ENCODE peak calls at places on chromosomes 7 and 10, in five cellular contexts. One of them, this sample, is unnamed.

GRCh38 chr7:151963895-151964870 is 7.9 kb downstream of the GALNTL5 start:
- DNase-seq in A549: no peak
- DNase-seq in CD8-positive, alpha-beta memory T cell: no peak
- DNase-seq in cardiac fibroblast: no peak
- DNase-seq in ovary: no peak
- DNase-seq in this sample: no peak

GRCh38 chr7:130904031-130904757 is 170.2 kb upstream of the KLF14 start:
- DNase-seq in A549: peak
- DNase-seq in cardiac fibroblast: peak
- DNase-seq in ovary: no peak
- DNase-seq in CD8-positive, alpha-beta memory T cell: no peak
- DNase-seq in this sample: peak

GRCh38 chr7:95596183-95597135 is at the start of gene PDK4:
- DNase-seq in cardiac fibroblast: peak
- DNase-seq in ovary: peak
- DNase-seq in A549: peak
- DNase-seq in CD8-positive, alpha-beta memory T cell: no peak
- DNase-seq in this sample: peak

GRCh38 chr7:67788689-67789088 is 792.1 kb downstream of the TYW1 start:
- DNase-seq in A549: no peak
- DNase-seq in cardiac fibroblast: peak
- DNase-seq in CD8-positive, alpha-beta memory T cell: no peak
- DNase-seq in ovary: no peak
- DNase-seq in this sample: no peak

GRCh38 chr7:45211066-45211465 is 53.5 kb downstream of the RAMP3 start:
- DNase-seq in CD8-positive, alpha-beta memory T cell: no peak
- DNase-seq in A549: no peak
- DNase-seq in cardiac fibroblast: no peak
- DNase-seq in ovary: no peak
- DNase-seq in this sample: no peak

GRCh38 chr7:35424869-35425495 is 171.1 kb upstream of the TBX20 start:
- DNase-seq in A549: peak
- DNase-seq in ovary: no peak
- DNase-seq in CD8-positive, alpha-beta memory T cell: peak
- DNase-seq in cardiac fibroblast: peak
- DNase-seq in this sample: peak

GRCh38 chr7:43879477-43879876 is 10.2 kb upstream of the MRPS24 start:
- DNase-seq in cardiac fibroblast: peak
- DNase-seq in A549: no peak
- DNase-seq in CD8-positive, alpha-beta memory T cell: no peak
- DNase-seq in ovary: no peak
- DNase-seq in this sample: no peak

GRCh38 chr10:18334116-18334867 is 194.1 kb downstream of the CACNB2 start:
- DNase-seq in ovary: no peak
- DNase-seq in A549: no peak
- DNase-seq in CD8-positive, alpha-beta memory T cell: no peak
- DNase-seq in cardiac fibroblast: peak
- DNase-seq in this sample: no peak

GRCh38 chr10:89929282-89930026 is 228.1 kb downstream of the KIF20B start:
- DNase-seq in CD8-positive, alpha-beta memory T cell: no peak
- DNase-seq in cardiac fibroblast: no peak
- DNase-seq in A549: no peak
- DNase-seq in ovary: no peak
- DNase-seq in this sample: no peak

GRCh38 chr10:114634607-114634974 is 23.5 kb downstream of the ABLIM1 start:
- DNase-seq in ovary: peak
- DNase-seq in A549: peak
- DNase-seq in CD8-positive, alpha-beta memory T cell: no peak
- DNase-seq in cardiac fibroblast: peak
- DNase-seq in this sample: no peak

GRCh38 chr7:1700086-1700485 is 30.0 kb downstream of the ELFN1 start:
- DNase-seq in ovary: peak
- DNase-seq in CD8-positive, alpha-beta memory T cell: no peak
- DNase-seq in A549: no peak
- DNase-seq in cardiac fibroblast: no peak
- DNase-seq in this sample: no peak

GRCh38 chr7:135980665-135981180 is 3.6 kb upstream of the MTPN start:
- DNase-seq in cardiac fibroblast: peak
- DNase-seq in A549: no peak
- DNase-seq in ovary: no peak
- DNase-seq in CD8-positive, alpha-beta memory T cell: peak
- DNase-seq in this sample: no peak

GRCh38 chr7:45021604-45022296 is 21.7 kb downstream of the CCM2 start:
- DNase-seq in A549: no peak
- DNase-seq in CD8-positive, alpha-beta memory T cell: no peak
- DNase-seq in ovary: no peak
- DNase-seq in cardiac fibroblast: peak
- DNase-seq in this sample: no peak

GRCh38 chr7:155778349-155778748 is 33.9 kb downstream of the SHH start:
- DNase-seq in ovary: no peak
- DNase-seq in cardiac fibroblast: no peak
- DNase-seq in CD8-positive, alpha-beta memory T cell: no peak
- DNase-seq in A549: no peak
- DNase-seq in this sample: no peak

GRCh38 chr10:35579726-35580420 is 25.3 kb upstream of the GJD4 start:
- DNase-seq in CD8-positive, alpha-beta memory T cell: no peak
- DNase-seq in cardiac fibroblast: no peak
- DNase-seq in ovary: no peak
- DNase-seq in A549: no peak
- DNase-seq in this sample: no peak

GRCh38 chr7:108650487-108650886 is 80.8 kb downstream of the DNAJB9 start:
- DNase-seq in CD8-positive, alpha-beta memory T cell: no peak
- DNase-seq in A549: no peak
- DNase-seq in ovary: no peak
- DNase-seq in cardiac fibroblast: peak
- DNase-seq in this sample: no peak

GRCh38 chr7:117085275-117085674 is 132.0 kb downstream of the ST7 start:
- DNase-seq in CD8-positive, alpha-beta memory T cell: no peak
- DNase-seq in cardiac fibroblast: no peak
- DNase-seq in ovary: no peak
- DNase-seq in A549: no peak
- DNase-seq in this sample: no peak

GRCh38 chr7:157020514-157021070 is 10.1 kb upstream of the MNX1 start:
- DNase-seq in cardiac fibroblast: no peak
- DNase-seq in ovary: no peak
- DNase-seq in A549: no peak
- DNase-seq in CD8-positive, alpha-beta memory T cell: no peak
- DNase-seq in this sample: no peak

GRCh38 chr10:44922826-44923545 is 11.8 kb downstream of the TMEM72 start:
- DNase-seq in CD8-positive, alpha-beta memory T cell: no peak
- DNase-seq in ovary: no peak
- DNase-seq in cardiac fibroblast: no peak
- DNase-seq in A549: no peak
- DNase-seq in this sample: no peak

GRCh38 chr7:28723336-28723735 is 234.8 kb downstream of the TRIL start:
- DNase-seq in CD8-positive, alpha-beta memory T cell: no peak
- DNase-seq in ovary: no peak
- DNase-seq in A549: no peak
- DNase-seq in cardiac fibroblast: no peak
- DNase-seq in this sample: no peak

GRCh38 chr10:83195021-83195420 is 944.3 kb upstream of the GHITM start:
- DNase-seq in A549: no peak
- DNase-seq in cardiac fibroblast: no peak
- DNase-seq in CD8-positive, alpha-beta memory T cell: no peak
- DNase-seq in ovary: no peak
- DNase-seq in this sample: no peak

GRCh38 chr7:55056577-55057480 is 38.0 kb downstream of the EGFR start:
- DNase-seq in A549: peak
- DNase-seq in ovary: no peak
- DNase-seq in CD8-positive, alpha-beta memory T cell: no peak
- DNase-seq in cardiac fibroblast: peak
- DNase-seq in this sample: peak

DNA sequence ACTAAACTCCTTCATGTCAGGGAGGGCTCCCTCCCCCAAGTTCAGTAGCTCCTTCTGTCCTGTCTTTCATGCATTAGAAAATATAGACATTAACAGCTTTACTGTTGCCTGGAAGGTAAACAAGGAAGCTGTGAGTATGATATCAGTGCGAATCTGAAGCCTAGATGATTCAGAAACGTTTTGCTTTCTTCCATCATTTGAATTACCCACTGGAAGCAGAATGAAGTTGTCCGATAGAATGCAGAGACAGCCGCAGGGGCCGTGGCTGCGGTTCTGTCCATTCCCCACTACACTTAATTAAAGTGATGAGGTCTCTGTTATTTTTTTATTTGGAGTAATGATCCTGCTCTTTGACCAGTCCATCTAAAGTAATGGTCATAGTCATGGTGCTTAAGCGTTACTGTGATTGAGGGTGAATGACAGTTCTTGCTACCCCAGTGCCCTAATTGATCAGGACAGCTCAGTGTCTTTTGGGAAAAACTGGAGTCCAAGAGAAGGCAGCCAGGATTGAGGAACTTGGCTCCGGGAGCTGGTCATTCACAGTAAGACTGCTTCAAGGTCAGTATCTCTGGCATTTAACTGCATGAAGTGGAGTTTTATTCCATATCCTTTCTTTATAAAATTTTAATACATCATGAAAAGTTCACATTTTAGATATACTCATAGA is 69.9 kb downstream of the PTPRE start:
- DNase-seq in cardiac fibroblast: no peak
- DNase-seq in ovary: no peak
- DNase-seq in CD8-positive, alpha-beta memory T cell: no peak
- DNase-seq in A549: no peak
- DNase-seq in this sample: no peak
- H3K4me3 ChIP-seq in cardiac fibroblast: no peak
- H3K4me3 ChIP-seq in ovary: no peak
- H3K4me3 ChIP-seq in CD8-positive, alpha-beta memory T cell: no peak
- H3K4me3 ChIP-seq in A549: no peak
- H3K4me3 ChIP-seq in this sample: peak

DNA sequence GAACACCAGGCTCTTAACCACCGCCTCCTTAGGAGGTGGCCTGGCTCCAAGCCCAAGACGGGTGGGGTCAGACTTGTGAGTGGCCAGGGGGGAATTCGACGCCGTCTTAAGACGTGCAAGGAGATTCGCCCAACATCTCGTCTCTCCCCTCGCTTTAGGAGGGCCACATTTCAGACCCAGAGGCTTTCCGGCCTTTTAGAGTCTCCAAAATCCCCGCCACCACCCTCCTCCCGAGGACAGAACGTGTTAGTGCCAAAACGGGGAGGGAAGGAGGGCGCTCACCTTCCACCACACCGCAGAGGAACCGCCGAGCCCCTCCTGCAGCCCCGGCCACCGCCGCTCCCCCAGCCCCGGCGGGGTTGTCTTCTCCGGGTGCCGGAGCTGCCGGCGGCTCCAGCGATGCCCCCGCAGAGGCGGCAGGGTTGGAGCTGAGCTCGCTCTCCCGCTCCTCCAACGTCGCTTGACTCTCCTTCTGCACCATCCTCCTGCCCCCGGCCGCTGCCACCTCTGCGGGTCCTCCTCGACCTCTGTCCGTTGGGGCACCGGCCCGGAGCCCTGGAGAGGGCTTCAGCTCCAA is 614 bp downstream of the OGA start:
- DNase-seq in A549: peak
- DNase-seq in CD8-positive, alpha-beta memory T cell: no peak
- DNase-seq in cardiac fibroblast: peak
- DNase-seq in ovary: peak
- DNase-seq in this sample: peak
- H3K4me3 ChIP-seq in A549: peak
- H3K4me3 ChIP-seq in CD8-positive, alpha-beta memory T cell: peak
- H3K4me3 ChIP-seq in cardiac fibroblast: peak
- H3K4me3 ChIP-seq in ovary: peak
- H3K4me3 ChIP-seq in this sample: peak

DNA sequence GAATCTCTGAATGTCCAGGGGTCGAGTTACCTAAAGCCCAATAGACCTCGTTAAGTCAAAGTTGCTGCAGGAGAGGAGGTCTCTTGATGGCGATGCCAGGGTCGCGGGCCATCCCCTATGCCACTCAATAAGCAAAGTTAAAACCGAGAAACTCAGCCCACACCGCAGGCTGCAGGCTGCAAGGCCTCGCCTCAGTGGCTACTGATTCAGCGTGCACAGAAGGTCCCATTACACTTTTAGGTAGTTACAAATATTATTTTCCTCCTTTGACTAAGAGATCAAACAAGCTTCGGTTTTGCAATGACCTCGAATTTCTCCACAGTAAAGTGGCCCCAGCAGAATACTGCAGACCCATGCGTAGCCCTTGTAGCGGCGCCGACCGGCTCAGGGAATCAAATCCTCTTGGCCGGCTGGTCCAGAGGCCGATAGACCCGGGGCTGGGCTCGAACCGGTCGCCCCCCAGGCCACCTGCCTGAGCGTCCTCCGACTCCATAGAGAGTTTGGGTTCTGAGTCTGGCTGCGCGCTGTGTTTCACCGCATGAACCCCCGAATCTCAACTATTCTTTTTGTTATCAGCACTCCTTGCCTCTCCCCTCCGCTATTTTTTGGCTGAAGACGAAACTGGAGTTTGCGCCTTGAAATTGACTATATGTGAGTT is 2.3 kb downstream of the C1QL3 start:
- DNase-seq in ovary: no peak
- DNase-seq in CD8-positive, alpha-beta memory T cell: no peak
- DNase-seq in A549: no peak
- DNase-seq in cardiac fibroblast: no peak
- DNase-seq in this sample: no peak
- H3K4me3 ChIP-seq in ovary: no peak
- H3K4me3 ChIP-seq in CD8-positive, alpha-beta memory T cell: no peak
- H3K4me3 ChIP-seq in A549: no peak
- H3K4me3 ChIP-seq in cardiac fibroblast: no peak
- H3K4me3 ChIP-seq in this sample: peak

GRCh38 chr7:159119851-159120539 is 24.7 kb downstream of the VIPR2 start:
- DNase-seq in ovary: peak
- DNase-seq in A549: no peak
- DNase-seq in CD8-positive, alpha-beta memory T cell: no peak
- DNase-seq in cardiac fibroblast: no peak
- DNase-seq in this sample: no peak
- H3K4me3 ChIP-seq in ovary: no peak
- H3K4me3 ChIP-seq in A549: no peak
- H3K4me3 ChIP-seq in CD8-positive, alpha-beta memory T cell: no peak
- H3K4me3 ChIP-seq in cardiac fibroblast: no peak
- H3K4me3 ChIP-seq in this sample: no peak

This sample was measured in psoas muscle.